ENCODE peak calls at places on chromosomes 11 and 22, in seven cellular contexts. X is tibial nerve, A is right lobe of liver, H is body of pancreas, Q is uterus, P is sigmoid colon, L is heart left ventricle. N is an unnamed sample.

GRCh38 chr11:12812849-12813248 is 138.6 kb downstream of the TEAD1 start:
- DNase-seq in P (no peak), L (peak; percentile 39), H (no peak), X (no peak), A (no peak), Q (no peak), N (no peak)

GRCh38 chr22:44068422-44069191 is 44.5 kb downstream of the PARVB start:
- DNase-seq in H (no peak), X (no peak), Q (no peak), A (no peak), P (no peak), L (peak; percentile 62), N (no peak)

GRCh38 chr22:35076648-35077047 is 10.7 kb downstream of the ISX start:
- DNase-seq in X (no peak), Q (no peak), P (no peak), L (no peak), A (no peak), H (no peak), N (no peak)

GRCh38 chr11:45470151-45471001 is 184.2 kb upstream of the SYT13 start:
- DNase-seq in L (no peak), P (no peak), X (peak; percentile 9), H (peak; percentile 55), A (no peak), Q (peak; percentile 37), N (no peak)

GRCh38 chr11:96781082-96781481 is 391.3 kb downstream of the JRKL start:
- DNase-seq in A (no peak), X (no peak), L (no peak), H (no peak), P (no peak), Q (no peak), N (no peak)

GRCh38 chr11:123129920-123130319 is 65.1 kb downstream of the CLMP start:
- DNase-seq in Q (no peak), H (no peak), P (no peak), A (no peak), X (no peak), L (no peak), N (no peak)

GRCh38 chr22:39808087-39808486 is 85.5 kb downstream of the ENTHD1 start:
- DNase-seq in H (no peak), L (no peak), X (no peak), P (no peak), A (no peak), Q (no peak), N (no peak)

GRCh38 chr22:28857288-28857687 is 26.1 kb upstream of the ZNRF3 start:
- DNase-seq in X (no peak), H (no peak), L (no peak), P (no peak), Q (no peak), A (no peak), N (no peak)

GRCh38 chr22:37101311-37102063 is 8.0 kb downstream of the TMPRSS6 start:
- DNase-seq in P (no peak), Q (no peak), A (no peak), L (no peak), X (no peak), H (no peak), N (no peak)

GRCh38 chr22:37100589-37101127 is 8.9 kb downstream of the TMPRSS6 start:
- DNase-seq in A (no peak), H (no peak), L (no peak), X (no peak), P (no peak), Q (no peak), N (no peak)

GRCh38 chr22:37103151-37103550 is 6.4 kb downstream of the TMPRSS6 start:
- DNase-seq in L (no peak), H (no peak), X (no peak), A (no peak), Q (no peak), P (no peak), N (no peak)

GRCh38 chr22:37095113-37095512 is 14.4 kb downstream of the TMPRSS6 start:
- DNase-seq in A (no peak), P (no peak), Q (no peak), L (no peak), H (no peak), X (no peak), N (no peak)

GRCh38 chr22:37098976-37099577 is 10.4 kb downstream of the TMPRSS6 start:
- DNase-seq in Q (no peak), X (no peak), L (no peak), P (no peak), A (no peak), H (no peak), N (no peak)
- TF ChIP-seq CTCF in Q (no peak), X (no peak), L (no peak), P (no peak), A (no peak), H (no peak), N (no peak)

GRCh38 chr11:65892661-65893317 is 2.3 kb downstream of the CCDC85B start:
- DNase-seq in X (no peak), Q (no peak), P (no peak), L (peak; percentile 35), H (no peak), A (no peak), N (no peak)

GRCh38 chr11:65888163-65888814 is at the start of gene FIBP:
- DNase-seq in H (peak; percentile 98), Q (peak; percentile 98), A (peak; percentile 98), L (peak; percentile 99), X (peak; percentile 96), P (peak; percentile 99), N (peak; percentile 95)

GRCh38 chr11:65887723-65888162 is 528 bp downstream of the FIBP start:
- DNase-seq in L (no peak), X (no peak), P (no peak), Q (no peak), A (no peak), H (no peak), N (peak; percentile 86)

GRCh38 chr11:65891180-65892136 is 985 bp downstream of the CCDC85B start:
- DNase-seq in X (no peak), Q (no peak), A (peak; percentile 65), H (no peak), L (peak; percentile 79), P (peak; percentile 81), N (no peak)

DNA sequence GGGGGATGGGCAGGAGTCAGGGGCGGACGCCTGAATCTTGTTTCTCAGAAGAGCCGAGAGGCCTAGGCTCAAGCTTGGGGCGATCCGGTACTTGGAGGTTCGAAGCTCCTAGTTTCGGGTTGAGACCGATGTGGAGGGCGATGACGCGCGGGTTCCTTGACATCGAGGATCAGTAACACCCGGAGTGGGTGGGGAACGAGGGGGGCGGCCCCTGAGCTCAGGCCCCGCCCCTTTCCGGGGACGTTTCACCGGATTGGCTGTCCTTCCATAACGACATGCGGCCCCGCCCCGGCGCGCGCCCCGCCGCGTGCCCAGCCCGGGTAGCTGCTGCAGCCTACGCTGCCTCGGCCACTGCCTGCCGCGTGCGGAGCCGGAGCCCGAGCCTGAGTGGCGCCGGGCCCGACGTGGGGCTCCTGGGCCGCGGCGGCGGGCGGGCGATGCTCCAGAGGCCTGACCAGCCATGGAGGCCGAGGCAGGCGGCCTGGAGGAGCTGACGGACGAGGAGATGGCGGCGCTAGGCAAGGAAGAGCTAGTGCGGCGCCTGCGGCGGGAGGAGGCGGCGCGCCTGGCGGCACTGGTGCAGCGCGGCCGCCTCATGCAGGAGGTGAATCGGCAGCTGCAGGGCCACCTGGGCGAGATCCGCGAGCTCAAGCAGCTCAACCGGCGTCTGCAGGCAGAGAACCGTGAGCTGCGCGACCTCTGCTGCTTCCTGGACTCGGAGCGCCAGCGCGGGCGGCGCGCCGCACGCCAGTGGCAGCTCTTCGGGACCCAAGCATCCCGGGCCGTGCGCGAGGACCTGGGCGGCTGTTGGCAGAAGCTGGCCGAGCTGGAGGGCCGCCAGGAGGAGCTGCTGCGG is at the start of gene CCDC85B:
- DNase-seq in L (peak; percentile 99), X (peak; percentile 98), A (peak; percentile 99), H (peak; percentile 97), P (peak; percentile 100), Q (peak; percentile 99), N (peak; percentile 99)
- TF ChIP-seq POLR2A in L (peak; percentile 99), X (peak; percentile 98), A (peak; percentile 98), H (peak; percentile 74), P (peak; percentile 70), Q (peak; percentile 97), N (no peak)

GRCh38 chr11:107736546-107736945 is 24.7 kb upstream of the SLN start:
- DNase-seq in X (no peak), P (no peak), A (no peak), L (no peak), Q (no peak), H (no peak), N (no peak)

GRCh38 chr11:107732327-107733051 is 20.6 kb upstream of the SLN start:
- DNase-seq in L (no peak), X (no peak), Q (no peak), P (no peak), A (no peak), H (no peak), N (no peak)

GRCh38 chr11:107731911-107732310 is 20.1 kb upstream of the SLN start:
- DNase-seq in H (no peak), P (no peak), X (no peak), A (no peak), Q (no peak), L (no peak), N (no peak)

DNA sequence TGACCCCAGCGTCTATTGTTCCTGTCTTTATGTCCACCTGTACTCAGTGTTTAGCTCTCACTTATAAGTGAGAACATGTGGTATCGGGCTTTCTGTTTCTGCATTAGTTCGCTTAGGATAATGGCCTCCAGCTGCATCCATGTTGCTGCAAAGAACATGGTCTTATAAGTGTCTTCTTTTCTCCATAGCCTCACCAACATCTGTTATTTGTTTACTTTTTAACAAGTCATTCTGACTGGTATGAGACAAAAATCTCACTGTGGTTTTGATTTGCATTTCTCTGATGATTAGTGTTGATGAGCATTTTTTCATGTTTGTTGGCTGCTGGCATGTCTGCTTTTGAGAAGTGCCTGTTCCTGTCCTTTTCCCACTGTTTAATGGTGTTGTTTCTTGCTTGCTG is 21.7 kb upstream of the SLN start:
- DNase-seq in P (no peak), X (no peak), Q (no peak), L (no peak), H (no peak), A (no peak), N (no peak)
- H3K4me3 ChIP-seq in P (no peak overlapping the region), X (no peak overlapping the region), Q (no peak overlapping the region), L (no peak overlapping the region), H (no peak overlapping the region), A (no peak overlapping the region), N (no peak overlapping the region)

GRCh38 chr11:2887526-2888195 is 2.1 kb upstream of the CDKN1C start:
- DNase-seq in A (no peak), X (no peak), H (no peak), P (no peak), Q (no peak), L (no peak), N (no peak)

GRCh38 chr11:2885017-2885675 is 429 bp downstream of the CDKN1C start:
- DNase-seq in H (peak; percentile 54), L (peak; percentile 79), X (no peak), P (peak; percentile 86), A (peak; percentile 63), Q (peak; percentile 66), N (no peak)

GRCh38 chr11:2885676-2886081 is at the start of gene CDKN1C:
- DNase-seq in P (peak; percentile 97), Q (peak; percentile 95), X (peak; percentile 86), A (peak; percentile 85), H (peak; percentile 83), L (peak; percentile 92), N (peak; percentile 82)

GRCh38 chr11:2886936-2887335 is 1.4 kb upstream of the CDKN1C start:
- DNase-seq in L (no peak), A (no peak), H (no peak), X (no peak), P (no peak), Q (no peak), N (no peak)

DNA sequence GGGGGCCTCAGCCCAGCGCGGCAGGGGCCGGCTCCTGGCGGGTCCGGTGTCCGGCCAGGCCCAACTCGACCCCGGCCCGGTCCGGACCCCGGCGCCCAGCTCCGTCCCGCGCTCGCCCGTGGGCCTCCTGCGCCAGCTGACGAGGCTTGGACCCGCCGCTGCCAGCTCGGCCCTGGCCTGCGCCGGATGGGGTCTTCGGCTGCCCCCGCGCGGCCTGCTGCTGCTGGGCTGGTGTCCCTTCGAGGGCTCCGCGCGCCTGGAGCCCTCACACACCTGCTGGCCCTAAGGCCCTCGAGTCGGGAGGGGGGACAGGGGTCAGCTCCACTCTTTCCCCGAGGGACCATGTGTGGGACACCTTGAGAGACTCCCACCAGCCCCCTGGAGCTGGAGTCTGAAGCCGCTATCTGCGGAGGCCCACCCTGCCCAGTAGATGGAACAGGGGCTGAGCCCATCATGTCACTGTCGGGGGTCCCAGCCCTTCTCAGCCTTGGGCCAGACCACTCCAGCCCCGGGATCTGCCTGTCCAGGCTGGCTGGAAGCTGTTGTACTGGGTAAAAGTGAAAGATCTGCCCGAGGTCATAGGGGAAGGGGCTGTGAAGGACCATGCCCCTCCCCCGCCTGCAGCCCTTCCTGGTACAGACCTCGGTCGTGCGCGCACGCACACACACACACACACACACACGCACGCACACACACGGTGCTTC is 768 bp upstream of the CDKN1C start:
- DNase-seq in A (peak; percentile 48), X (no peak), P (peak; percentile 85), H (no peak), L (peak; percentile 71), Q (peak; percentile 74), N (no peak)
- TF ChIP-seq CTCF in A (no peak), X (no peak), P (no peak), H (no peak), L (no peak), Q (peak; percentile 38), N (no peak)